ENCODE peak calls at places on chromosomes 5 and 9, in six cellular contexts. K, X, L, E, B and I are unnamed samples.

GRCh38 chr5:139646912-139647391 is 1.2 kb upstream of the CXXC5 start:
- DNase-seq in K (peak), X (no peak), L (no peak), E (peak), B (no peak), I (no peak)

GRCh38 chr5:152607393-152608165 is 202.5 kb upstream of the NMUR2 start:
- DNase-seq in K (no peak), X (no peak), L (no peak), E (no peak), B (no peak), I (no peak)

GRCh38 chr9:124040935-124041816 is 29.6 kb downstream of the LHX2 start:
- DNase-seq in K (peak), X (no peak), L (peak), E (peak), B (no peak), I (peak)

GRCh38 chr9:90965141-90965910 is 163.7 kb downstream of the SYK start:
- DNase-seq in K (no peak), X (no peak), L (no peak), E (no peak), B (no peak), I (peak)

GRCh38 chr5:156835905-156836304 is 14.2 kb upstream of the PPP1R2B start:
- DNase-seq in K (peak), X (peak), L (no peak), E (no peak), B (peak), I (no peak)

GRCh38 chr5:172858511-172858989 is 24.5 kb downstream of the ERGIC1 start:
- DNase-seq in K (no peak), X (peak), L (no peak), E (no peak), B (peak), I (no peak)

GRCh38 chr9:119167267-119167666 is 202.0 kb downstream of the BRINP1 start:
- DNase-seq in K (no peak), X (no peak), L (no peak), E (no peak), B (no peak), I (no peak)

GRCh38 chr9:32251539-32251938 is 132.9 kb upstream of the ACO1 start:
- DNase-seq in K (peak), X (peak), L (peak), E (peak), B (peak), I (peak)

GRCh38 chr5:124902097-124902821 is 155.8 kb upstream of the ZNF608 start:
- DNase-seq in K (no peak), X (no peak), L (no peak), E (no peak), B (no peak), I (peak)

GRCh38 chr9:72588336-72588735 is 66.9 kb downstream of the TMC1 start:
- DNase-seq in K (no peak), X (no peak), L (no peak), E (no peak), B (no peak), I (no peak)

GRCh38 chr5:83378624-83379259 is 92.8 kb upstream of the VCAN start:
- DNase-seq in K (no peak), X (no peak), L (no peak), E (no peak), B (no peak), I (no peak)

GRCh38 chr5:83177803-83178202 is 100.5 kb downstream of the XRCC4 start:
- DNase-seq in K (no peak), X (no peak), L (no peak), E (no peak), B (no peak), I (no peak)

GRCh38 chr9:105415344-105415980 is 32.4 kb upstream of the FSD1L start:
- DNase-seq in K (peak), X (peak), L (peak), E (peak), B (peak), I (peak)

GRCh38 chr5:55923177-55923872 is 71.4 kb downstream of the IL6ST start:
- DNase-seq in K (peak), X (no peak), L (peak), E (no peak), B (no peak), I (peak)

GRCh38 chr9:116190997-116191396 is 37.4 kb downstream of the PAPPA start:
- DNase-seq in K (no peak), X (no peak), L (no peak), E (no peak), B (no peak), I (no peak)

GRCh38 chr5:116249648-116250047 is 164.8 kb downstream of the COMMD10 start:
- DNase-seq in K (no peak), X (no peak), L (no peak), E (no peak), B (no peak), I (no peak)

GRCh38 chr5:97182571-97183099 is 412 bp downstream of the RIOK2 start:
- DNase-seq in K (no peak), X (no peak), L (no peak), E (peak), B (peak), I (no peak)
- TF ChIP-seq JUN in K (no peak), X (no peak), L (no peak), E (no peak), B (no peak), I (no peak)

DNA sequence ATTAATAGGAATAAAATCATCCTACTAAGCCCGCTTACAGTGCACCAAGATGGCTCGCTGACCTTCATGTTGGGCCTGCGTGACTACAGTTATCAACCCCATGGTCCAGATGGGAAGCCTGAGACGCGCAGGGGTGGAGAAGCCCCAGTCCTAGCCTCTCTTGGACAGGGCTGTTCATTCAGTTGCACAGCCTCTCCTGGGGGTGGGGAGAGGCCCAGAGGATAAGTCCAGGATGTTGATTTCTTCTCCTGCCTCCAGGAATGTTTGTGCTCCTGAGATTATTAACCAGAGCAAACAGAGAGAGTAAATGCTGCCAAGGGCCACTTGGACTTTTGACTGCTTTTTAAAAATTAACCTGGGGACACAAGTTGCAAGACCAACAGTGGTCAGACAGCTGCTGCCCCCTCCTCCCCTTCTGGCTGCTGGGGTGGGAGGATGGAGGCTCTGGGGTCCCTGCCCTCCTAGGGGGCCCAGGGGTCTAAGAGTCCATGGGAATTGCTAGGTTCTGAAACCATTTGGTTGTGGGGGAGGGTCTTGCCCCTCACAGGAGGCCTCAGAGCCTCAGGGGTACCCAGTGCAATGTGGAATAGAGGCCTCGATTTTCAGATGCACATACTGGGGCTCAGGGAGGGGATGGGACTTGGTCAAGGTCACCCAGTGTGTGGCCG is 2.8 kb upstream of the AMBP start:
- DNase-seq in K (no peak), X (peak), L (no peak), E (no peak), B (peak), I (no peak)
- TF ChIP-seq JUN in K (no peak), X (peak), L (no peak), E (no peak), B (peak), I (no peak)

GRCh38 chr5:177458912-177459350 is 12.3 kb downstream of the PRR7 start:
- DNase-seq in K (no peak), X (peak), L (peak), E (no peak), B (no peak), I (no peak)
- TF ChIP-seq JUN in K (no peak), X (no peak), L (no peak), E (no peak), B (no peak), I (no peak)

GRCh38 chr5:107100121-107100520 is 570.6 kb downstream of the EFNA5 start:
- DNase-seq in K (no peak), X (no peak), L (no peak), E (no peak), B (no peak), I (no peak)

GRCh38 chr5:107104040-107104773 is 566.5 kb downstream of the EFNA5 start:
- DNase-seq in K (peak), X (no peak), L (peak), E (no peak), B (no peak), I (no peak)

GRCh38 chr5:107103522-107103921 is 567.2 kb downstream of the EFNA5 start:
- DNase-seq in K (no peak), X (no peak), L (no peak), E (no peak), B (no peak), I (no peak)

GRCh38 chr5:107108111-107108510 is 562.6 kb downstream of the EFNA5 start:
- DNase-seq in K (no peak), X (no peak), L (no peak), E (no peak), B (no peak), I (no peak)

GRCh38 chr5:107104774-107105050 is 566.0 kb downstream of the EFNA5 start:
- DNase-seq in K (no peak), X (peak), L (no peak), E (no peak), B (no peak), I (no peak)
- TF ChIP-seq JUN in K (no peak), X (no peak), L (no peak), E (no peak), B (no peak), I (no peak)

GRCh38 chr5:89930591-89931383 is 478.8 kb downstream of the CETN3 start:
- DNase-seq in K (no peak), X (no peak), L (no peak), E (no peak), B (peak), I (peak)

GRCh38 chr5:89932771-89933181 is 476.8 kb downstream of the CETN3 start:
- DNase-seq in K (no peak), X (no peak), L (no peak), E (no peak), B (no peak), I (peak)

GRCh38 chr5:89929834-89930233 is 479.7 kb downstream of the CETN3 start:
- DNase-seq in K (no peak), X (no peak), L (no peak), E (no peak), B (no peak), I (peak)

GRCh38 chr5:89934069-89934468 is 475.5 kb downstream of the CETN3 start:
- DNase-seq in K (no peak), X (no peak), L (no peak), E (no peak), B (no peak), I (no peak)

GRCh38 chr5:89929173-89929572 is 480.4 kb downstream of the CETN3 start:
- DNase-seq in K (peak), X (no peak), L (no peak), E (no peak), B (no peak), I (no peak)
- TF ChIP-seq JUN in K (no peak), X (no peak), L (no peak), E (no peak), B (no peak), I (no peak)

DNA sequence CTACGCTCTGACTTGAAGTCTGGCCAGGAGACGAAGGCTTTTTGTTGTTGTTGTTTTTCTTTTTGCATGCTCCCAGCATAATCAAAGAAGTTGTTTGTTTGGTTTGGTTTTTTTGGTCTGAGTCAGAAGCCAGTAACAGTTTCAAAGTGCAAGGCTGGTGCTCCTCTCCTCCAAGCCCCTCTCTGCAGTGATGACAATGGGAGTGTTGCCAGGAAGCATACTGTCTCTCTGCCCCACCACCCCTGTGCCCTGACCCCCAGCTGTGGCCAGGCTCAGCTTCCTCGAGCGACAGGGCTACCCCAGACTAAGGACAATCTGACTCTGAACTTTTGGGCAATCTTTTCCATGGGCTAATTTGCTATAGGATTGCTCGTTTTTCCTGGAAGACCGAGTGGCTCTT is 173.8 kb upstream of the PITX1 start:
- DNase-seq in K (no peak), X (no peak), L (no peak), E (no peak), B (no peak), I (no peak)
- TF ChIP-seq JUN in K (no peak), X (no peak), L (no peak), E (no peak), B (no peak), I (no peak)

DNA sequence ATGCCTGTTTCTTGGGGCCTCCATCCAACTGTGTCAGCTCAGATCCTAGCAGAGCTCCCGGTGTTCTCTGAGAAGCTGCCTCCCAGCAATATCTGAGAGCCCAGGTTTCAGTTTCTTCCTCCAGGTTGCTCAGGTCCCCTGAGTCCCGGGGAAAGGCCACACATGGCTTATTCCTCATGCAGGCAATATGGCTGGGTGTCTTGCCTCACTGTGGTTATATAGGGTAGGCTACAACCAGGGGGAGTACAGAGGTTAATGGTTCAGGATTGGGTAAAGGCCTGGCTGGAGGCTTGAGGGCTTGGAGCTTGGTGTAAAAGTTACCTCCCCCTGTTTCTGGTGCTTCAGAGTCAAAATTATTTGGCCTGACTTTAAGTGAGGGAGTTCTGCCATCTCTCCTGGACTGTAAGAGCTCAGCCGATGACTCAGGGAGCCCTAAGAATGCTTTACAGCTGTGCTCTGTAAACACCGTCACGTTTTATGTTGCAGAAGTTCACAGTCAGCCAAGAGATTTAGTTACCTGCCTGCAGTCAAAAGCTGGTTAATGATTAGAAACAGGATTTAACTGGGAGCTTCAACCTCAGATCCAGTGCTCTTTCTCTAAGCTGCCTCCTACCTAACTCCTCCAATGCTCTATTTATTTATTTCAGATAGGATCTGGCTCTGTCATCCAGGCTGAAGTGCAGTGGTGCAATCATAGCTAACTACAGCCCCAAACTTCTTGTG is 24.3 kb upstream of the UBAP2 start:
- DNase-seq in K (no peak), X (peak), L (peak), E (no peak), B (peak), I (no peak)
- TF ChIP-seq JUN in K (no peak), X (no peak), L (no peak), E (no peak), B (no peak), I (no peak)

GRCh38 chr5:159913048-159913447 is 3.2 kb upstream of the ADRA1B start:
- DNase-seq in K (no peak), X (peak), L (no peak), E (no peak), B (no peak), I (peak)
- TF ChIP-seq JUN in K (no peak), X (peak), L (no peak), E (no peak), B (no peak), I (no peak)